ENCODE peak calls at places on chromosome 4, in eight cellular contexts. R is heart left ventricle, I is C1 segment of cervical spinal cord, A is A673, N is A172, L is cardiac muscle cell, S is IMR-90, T is neural crest cell. F is an unnamed sample.

GRCh38 chr4:22573198-22573597 is 57.3 kb upstream of the ADGRA3 start:
- DNase-seq in R (peak), I (peak), A (peak), N (peak), L (peak), S (no peak), T (no peak), F (no peak)

GRCh38 chr4:152454398-152455011 is 81.4 kb downstream of the FBXW7 start:
- DNase-seq in R (no peak), I (no peak), A (peak), N (peak), L (peak), S (peak), T (no peak), F (no peak)

GRCh38 chr4:184265566-184266351 is 48.1 kb upstream of the ENPP6 start:
- DNase-seq in R (no peak), I (no peak), A (peak), N (peak), L (peak), S (peak), T (no peak), F (peak)

GRCh38 chr4:86837651-86838050 is 11.5 kb downstream of the SLC10A6 start:
- DNase-seq in R (no peak), I (no peak), A (no peak), N (no peak), L (no peak), S (no peak), T (no peak), F (no peak)

GRCh38 chr4:81715335-81715734 is 243.6 kb upstream of the RASGEF1B start:
- DNase-seq in R (no peak), I (no peak), A (no peak), N (no peak), L (no peak), S (no peak), T (no peak), F (no peak)

GRCh38 chr4:143626134-143626859 is 74.2 kb downstream of the FREM3 start:
- DNase-seq in R (peak), I (no peak), A (no peak), N (no peak), L (peak), S (no peak), T (no peak), F (no peak)

GRCh38 chr4:150232029-150232428 is 153.8 kb downstream of the DCLK2 start:
- DNase-seq in R (no peak), I (no peak), A (no peak), N (no peak), L (no peak), S (no peak), T (no peak), F (no peak)

GRCh38 chr4:182478475-182478874 is 235.3 kb downstream of the TENM3 start:
- DNase-seq in R (no peak), I (no peak), A (peak), N (peak), L (peak), S (peak), T (no peak), F (no peak)

GRCh38 chr4:48490012-48490679 is at the start of gene ZAR1:
- DNase-seq in R (no peak), I (no peak), A (no peak), N (no peak), L (no peak), S (no peak), T (no peak), F (no peak)

GRCh38 chr4:24780936-24781538 is 14.3 kb upstream of the SOD3 start:
- DNase-seq in R (no peak), I (no peak), A (no peak), N (no peak), L (no peak), S (no peak), T (no peak), F (no peak)

GRCh38 chr4:184548321-184548650 is 73.9 kb upstream of the IRF2 start:
- DNase-seq in R (no peak), I (no peak), A (no peak), N (no peak), L (no peak), S (no peak), T (no peak), F (no peak)

GRCh38 chr4:128757712-128758111 is 51.8 kb upstream of the JADE1 start:
- DNase-seq in R (peak), I (no peak), A (no peak), N (no peak), L (no peak), S (peak), T (no peak), F (no peak)

GRCh38 chr4:101931619-101932018 is 141.1 kb downstream of the BANK1 start:
- DNase-seq in R (no peak), I (no peak), A (no peak), N (no peak), L (no peak), S (no peak), T (no peak), F (no peak)

GRCh38 chr4:28449080-28449479 is 1588.4 kb downstream of the STIM2 start:
- DNase-seq in R (no peak), I (no peak), A (no peak), N (no peak), L (no peak), S (no peak), T (no peak), F (no peak)

GRCh38 chr4:39932776-39933402 is 44.8 kb downstream of the PDS5A start:
- DNase-seq in R (no peak), I (no peak), A (no peak), N (no peak), L (no peak), S (no peak), T (no peak), F (no peak)

GRCh38 chr4:122865421-122865820 is 38.8 kb downstream of the FGF2 start:
- DNase-seq in R (no peak), I (no peak), A (no peak), N (no peak), L (peak), S (peak), T (no peak), F (no peak)

GRCh38 chr4:9765091-9765490 is 16.3 kb upstream of the DRD5 start:
- DNase-seq in R (no peak), I (no peak), A (peak), N (no peak), L (peak), S (peak), T (peak), F (no peak)

GRCh38 chr4:82192153-82192552 is 181.6 kb downstream of the HNRNPD start:
- DNase-seq in R (no peak), I (no peak), A (no peak), N (no peak), L (no peak), S (no peak), T (no peak), F (no peak)

GRCh38 chr4:142463195-142463594 is 382.9 kb downstream of the INPP4B start:
- DNase-seq in R (no peak), I (no peak), A (no peak), N (peak), L (no peak), S (no peak), T (no peak), F (no peak)

F was measured in 8988T.